ENCODE peak calls at places on chromosomes 16 and 17, in four cellular contexts. One of them, this sample, is unnamed.

GRCh38 chr17:28471531-28472342 is 1.7 kb upstream of the SLC13A2 start:
- DNase-seq in hepatocyte: no peak
- DNase-seq in GM12878: no peak
- DNase-seq in HCT116: no peak
- DNase-seq in this sample: peak; percentile 7

GRCh38 chr17:37752482-37752881 is 7.6 kb upstream of the HNF1B start:
- DNase-seq in hepatocyte: peak; percentile 26
- DNase-seq in GM12878: no peak
- DNase-seq in HCT116: no peak
- DNase-seq in this sample: peak; percentile 79

GRCh38 chr17:33090806-33091205 is 99.2 kb downstream of the SPACA3 start:
- DNase-seq in hepatocyte: no peak
- DNase-seq in GM12878: no peak
- DNase-seq in HCT116: no peak
- DNase-seq in this sample: no peak

GRCh38 chr16:51834131-51834530 is 683.1 kb upstream of the SALL1 start:
- DNase-seq in hepatocyte: no peak
- DNase-seq in GM12878: no peak
- DNase-seq in HCT116: no peak
- DNase-seq in this sample: no peak

GRCh38 chr17:17877548-17878358 is 41.0 kb upstream of the SREBF1 start:
- DNase-seq in hepatocyte: peak; percentile 85
- DNase-seq in GM12878: no peak
- DNase-seq in HCT116: no peak
- DNase-seq in this sample: no peak

GRCh38 chr17:81194941-81195901 is 27.5 kb downstream of the CEP131 start:
- DNase-seq in hepatocyte: no peak
- DNase-seq in GM12878: no peak
- DNase-seq in HCT116: no peak
- DNase-seq in this sample: no peak

GRCh38 chr17:66645259-66645658 is 189.7 kb upstream of the CACNG5 start:
- DNase-seq in hepatocyte: no peak
- DNase-seq in GM12878: no peak
- DNase-seq in HCT116: no peak
- DNase-seq in this sample: no peak

GRCh38 chr17:31499771-31500554 is 108.5 kb downstream of the RAB11FIP4 start:
- DNase-seq in hepatocyte: no peak
- DNase-seq in GM12878: no peak
- DNase-seq in HCT116: peak; percentile 42
- DNase-seq in this sample: peak; percentile 66

GRCh38 chr17:12568358-12569251 is 97.1 kb upstream of the MYOCD start:
- DNase-seq in hepatocyte: no peak
- DNase-seq in GM12878: no peak
- DNase-seq in HCT116: no peak
- DNase-seq in this sample: no peak

GRCh38 chr16:88688013-88688778 is 1.9 kb upstream of the SNAI3 start:
- DNase-seq in hepatocyte: peak; percentile 87
- DNase-seq in GM12878: no peak
- DNase-seq in HCT116: no peak
- DNase-seq in this sample: no peak

GRCh38 chr17:57045868-57046671 is 39.0 kb upstream of the AKAP1 start:
- DNase-seq in hepatocyte: no peak
- DNase-seq in GM12878: no peak
- DNase-seq in HCT116: no peak
- DNase-seq in this sample: no peak

GRCh38 chr16:53129281-53130192 is 74.7 kb downstream of the CHD9 start:
- DNase-seq in hepatocyte: peak; percentile 42
- DNase-seq in GM12878: no peak
- DNase-seq in HCT116: no peak
- DNase-seq in this sample: peak; percentile 6

GRCh38 chr16:66930189-66930588 is 4.0 kb downstream of the CIAO2B start:
- DNase-seq in hepatocyte: peak; percentile 73
- DNase-seq in GM12878: no peak
- DNase-seq in HCT116: no peak
- DNase-seq in this sample: peak; percentile 67

GRCh38 chr17:41451154-41451728 is 10.5 kb upstream of the KRT38 start:
- DNase-seq in hepatocyte: no peak
- DNase-seq in GM12878: no peak
- DNase-seq in HCT116: no peak
- DNase-seq in this sample: peak; percentile 5

GRCh38 chr17:50638851-50639767 is 4.4 kb downstream of the ABCC3 start:
- DNase-seq in hepatocyte: peak; percentile 85
- DNase-seq in GM12878: no peak
- DNase-seq in HCT116: peak; percentile 99
- DNase-seq in this sample: peak; percentile 100

GRCh38 chr16:89290887-89291286 is 73.4 kb downstream of the ZNF778 start:
- DNase-seq in hepatocyte: no peak
- DNase-seq in GM12878: no peak
- DNase-seq in HCT116: no peak
- DNase-seq in this sample: no peak

GRCh38 chr16:87236516-87237115 is 80.6 kb downstream of the C16orf95 start:
- DNase-seq in hepatocyte: no peak
- DNase-seq in GM12878: no peak
- DNase-seq in HCT116: no peak
- DNase-seq in this sample: no peak

GRCh38 chr16:87234601-87235000 is 82.6 kb downstream of the C16orf95 start:
- DNase-seq in hepatocyte: no peak
- DNase-seq in GM12878: no peak
- DNase-seq in HCT116: no peak
- DNase-seq in this sample: no peak

GRCh38 chr16:87233928-87234327 is 83.3 kb downstream of the C16orf95 start:
- DNase-seq in hepatocyte: no peak
- DNase-seq in GM12878: no peak
- DNase-seq in HCT116: no peak
- DNase-seq in this sample: no peak

GRCh38 chr16:87238371-87238715 is 78.8 kb downstream of the C16orf95 start:
- DNase-seq in hepatocyte: no peak
- DNase-seq in GM12878: no peak
- DNase-seq in HCT116: no peak
- DNase-seq in this sample: no peak

DNA sequence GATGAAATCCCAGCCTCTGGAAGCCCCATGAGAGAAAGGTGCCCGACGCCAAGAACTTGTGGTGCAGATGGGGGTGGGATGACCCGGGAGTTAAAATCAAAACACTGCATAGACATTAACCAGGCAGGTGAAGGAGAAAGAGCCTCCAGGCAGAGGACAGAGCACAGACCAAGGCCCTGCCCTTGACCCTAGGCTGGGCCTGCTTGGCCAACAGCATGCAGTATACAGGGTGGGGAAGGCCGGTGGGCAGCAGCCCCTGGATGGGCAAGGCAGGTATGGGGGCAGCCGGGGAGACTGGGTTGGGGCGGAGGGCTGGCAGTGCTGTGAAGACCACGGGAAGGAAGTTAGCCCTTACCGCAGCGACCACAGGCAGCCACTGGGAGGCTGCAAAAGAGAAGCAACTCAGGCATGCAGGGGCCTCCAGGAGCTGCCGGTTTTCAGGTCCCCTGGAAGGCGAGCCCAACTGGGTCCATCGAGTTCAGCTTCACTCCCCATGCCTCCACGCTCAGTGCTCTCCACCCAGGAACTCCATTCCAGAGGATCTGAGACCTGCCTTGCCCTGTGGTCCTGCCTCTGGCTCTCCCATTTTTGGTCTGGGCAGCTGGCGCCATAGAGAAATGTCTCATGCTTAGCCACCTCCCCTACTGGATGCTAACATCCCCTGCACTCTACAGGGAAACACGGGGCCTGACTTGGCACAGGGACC is 81.2 kb downstream of the C16orf95 start:
- DNase-seq in hepatocyte: no peak
- DNase-seq in GM12878: no peak
- DNase-seq in HCT116: no peak
- DNase-seq in this sample: no peak
- H3K4me2 ChIP-seq in hepatocyte: no peak overlapping the region
- H3K4me2 ChIP-seq in GM12878: peak overlapping the region; percentile 25
- H3K4me2 ChIP-seq in HCT116: no peak overlapping the region
- H3K4me2 ChIP-seq in this sample: no peak overlapping the region

GRCh38 chr16:84754353-84754856 is 54.6 kb downstream of the USP10 start:
- DNase-seq in hepatocyte: peak; percentile 91
- DNase-seq in GM12878: peak; percentile 78
- DNase-seq in HCT116: peak; percentile 79
- DNase-seq in this sample: peak; percentile 87
- H3K4me2 ChIP-seq in hepatocyte: peak overlapping the region; percentile 50
- H3K4me2 ChIP-seq in GM12878: peak overlapping the region; percentile 88
- H3K4me2 ChIP-seq in HCT116: no peak overlapping the region
- H3K4me2 ChIP-seq in this sample: peak overlapping the region; percentile 6

GRCh38 chr17:4998666-4999428 is 1.1 kb downstream of the KIF1C start:
- DNase-seq in hepatocyte: peak; percentile 80
- DNase-seq in GM12878: no peak
- DNase-seq in HCT116: no peak
- DNase-seq in this sample: peak; percentile 2

GRCh38 chr17:4997302-4998026 is at the start of the genes INCA1 and KIF1C:
- DNase-seq in hepatocyte: peak; percentile 98
- DNase-seq in GM12878: peak; percentile 42
- DNase-seq in HCT116: peak; percentile 72
- DNase-seq in this sample: peak; percentile 85

GRCh38 chr17:4998027-4998665 is 396 bp downstream of the KIF1C start:
- DNase-seq in hepatocyte: no peak
- DNase-seq in GM12878: no peak
- DNase-seq in HCT116: no peak
- DNase-seq in this sample: no peak

GRCh38 chr17:5000237-5000639 is 2.5 kb downstream of the KIF1C start:
- DNase-seq in hepatocyte: no peak
- DNase-seq in GM12878: no peak
- DNase-seq in HCT116: no peak
- DNase-seq in this sample: no peak

DNA sequence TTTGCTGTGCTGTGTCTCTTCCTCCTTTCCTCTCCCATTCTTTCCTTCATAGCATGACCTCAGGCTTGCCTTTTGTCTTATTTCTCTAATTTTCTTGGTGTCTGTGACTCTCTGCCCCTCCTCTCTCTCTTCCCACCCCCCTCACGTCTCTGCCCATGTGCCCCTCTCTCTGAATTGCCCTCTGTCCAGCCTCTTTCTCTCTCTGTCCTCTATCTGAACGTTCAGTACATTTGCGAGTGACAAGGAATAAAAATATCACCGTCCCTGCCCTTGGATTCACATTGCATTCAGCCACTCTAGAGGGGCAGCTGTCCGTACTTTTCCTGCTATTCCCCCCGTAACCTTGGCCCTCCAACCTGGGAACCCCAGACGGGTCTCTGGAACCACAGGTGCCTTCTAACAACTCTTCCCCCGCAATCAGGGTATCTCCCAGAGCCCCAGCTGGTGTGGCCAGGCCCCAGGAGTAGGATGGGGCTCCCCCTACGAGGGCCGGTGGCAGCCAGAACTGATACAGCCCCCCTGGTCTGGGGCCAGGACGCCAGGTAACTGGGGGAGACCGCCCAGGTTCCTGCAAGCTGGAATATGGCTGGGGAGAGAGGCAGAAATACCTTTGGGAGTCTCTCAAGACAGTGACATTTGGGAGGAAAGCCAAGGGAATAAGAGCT is 1.8 kb downstream of the KIF1C start:
- DNase-seq in hepatocyte: no peak
- DNase-seq in GM12878: no peak
- DNase-seq in HCT116: no peak
- DNase-seq in this sample: no peak
- H3K4me2 ChIP-seq in hepatocyte: peak overlapping the region; percentile 94
- H3K4me2 ChIP-seq in GM12878: peak overlapping the region; percentile 99
- H3K4me2 ChIP-seq in HCT116: peak overlapping the region; percentile 99
- H3K4me2 ChIP-seq in this sample: peak overlapping the region; percentile 97

GRCh38 chr16:710500-711075 is 4.3 kb upstream of the METRN start:
- DNase-seq in hepatocyte: no peak
- DNase-seq in GM12878: no peak
- DNase-seq in HCT116: no peak
- DNase-seq in this sample: no peak
- H3K4me2 ChIP-seq in hepatocyte: no peak overlapping the region
- H3K4me2 ChIP-seq in GM12878: no peak overlapping the region
- H3K4me2 ChIP-seq in HCT116: no peak overlapping the region
- H3K4me2 ChIP-seq in this sample: no peak overlapping the region

GRCh38 chr17:9024497-9024896 is 3.2 kb downstream of the NTN1 start:
- DNase-seq in hepatocyte: no peak
- DNase-seq in GM12878: no peak
- DNase-seq in HCT116: no peak
- DNase-seq in this sample: no peak
- H3K4me2 ChIP-seq in hepatocyte: no peak overlapping the region
- H3K4me2 ChIP-seq in GM12878: no peak overlapping the region
- H3K4me2 ChIP-seq in HCT116: no peak overlapping the region
- H3K4me2 ChIP-seq in this sample: no peak overlapping the region

GRCh38 chr17:73640691-73641090 is 3.6 kb downstream of the SDK2 start:
- DNase-seq in hepatocyte: no peak
- DNase-seq in GM12878: no peak
- DNase-seq in HCT116: no peak
- DNase-seq in this sample: no peak
- H3K4me2 ChIP-seq in hepatocyte: no peak overlapping the region
- H3K4me2 ChIP-seq in GM12878: no peak overlapping the region
- H3K4me2 ChIP-seq in HCT116: no peak overlapping the region
- H3K4me2 ChIP-seq in this sample: no peak overlapping the region

DNA sequence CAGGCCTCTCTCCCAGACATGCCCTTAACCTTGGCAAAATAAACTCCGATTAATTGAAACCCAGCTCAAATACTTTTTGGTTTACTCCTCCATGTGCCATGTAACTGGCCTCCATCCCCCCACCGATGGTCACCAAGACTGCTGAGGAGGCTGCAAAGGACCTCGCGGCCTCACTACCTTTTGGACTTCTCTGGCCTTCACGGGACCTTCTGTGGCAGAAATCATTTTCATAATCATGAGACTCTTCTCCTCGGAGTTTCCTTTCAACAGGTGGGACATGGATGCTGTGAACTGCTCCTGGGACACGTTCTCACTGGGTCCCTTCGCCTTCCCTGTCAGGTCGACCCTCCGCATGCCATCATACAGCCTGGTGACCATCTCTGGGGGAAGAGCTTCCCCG is 9.0 kb downstream of the MEAK7 start:
- DNase-seq in hepatocyte: no peak
- DNase-seq in GM12878: no peak
- DNase-seq in HCT116: no peak
- DNase-seq in this sample: no peak
- H3K4me2 ChIP-seq in hepatocyte: no peak overlapping the region
- H3K4me2 ChIP-seq in GM12878: no peak overlapping the region
- H3K4me2 ChIP-seq in HCT116: no peak overlapping the region
- H3K4me2 ChIP-seq in this sample: no peak overlapping the region

This sample was measured in PC-3.